ENCODE peak calls at places on chromosomes 13 and 19, in five cellular contexts. One of them, this sample, is unnamed.

GRCh38 chr19:41646589-41647204 is 19.8 kb upstream of the CEACAM4 start:
- DNase-seq in B cell: no peak
- DNase-seq in esophagus squamous epithelium: no peak
- DNase-seq in endothelial cell of umbilical vein: no peak
- DNase-seq in A549: peak
- DNase-seq in this sample: no peak

GRCh38 chr13:69595181-69595580 is 512.4 kb upstream of the ATXN8OS start:
- DNase-seq in B cell: no peak
- DNase-seq in esophagus squamous epithelium: no peak
- DNase-seq in endothelial cell of umbilical vein: no peak
- DNase-seq in A549: no peak
- DNase-seq in this sample: no peak

GRCh38 chr19:48629599-48630288 is 7.4 kb downstream of the DBP start:
- DNase-seq in B cell: no peak
- DNase-seq in esophagus squamous epithelium: no peak
- DNase-seq in endothelial cell of umbilical vein: peak
- DNase-seq in A549: no peak
- DNase-seq in this sample: no peak

GRCh38 chr19:6458695-6459355 is 767 bp downstream of the SLC25A23 start:
- DNase-seq in B cell: no peak
- DNase-seq in esophagus squamous epithelium: no peak
- DNase-seq in endothelial cell of umbilical vein: no peak
- DNase-seq in A549: no peak
- DNase-seq in this sample: peak

GRCh38 chr19:12778020-12778904 is 2.9 kb upstream of the HOOK2 start:
- DNase-seq in B cell: no peak
- DNase-seq in esophagus squamous epithelium: no peak
- DNase-seq in endothelial cell of umbilical vein: peak
- DNase-seq in A549: peak
- DNase-seq in this sample: peak

GRCh38 chr19:33578697-33579096 is 43.1 kb upstream of the CHST8 start:
- DNase-seq in B cell: no peak
- DNase-seq in esophagus squamous epithelium: no peak
- DNase-seq in endothelial cell of umbilical vein: no peak
- DNase-seq in A549: no peak
- DNase-seq in this sample: no peak

GRCh38 chr19:4548238-4548584 is 8.4 kb upstream of the LRG1 start:
- DNase-seq in B cell: no peak
- DNase-seq in esophagus squamous epithelium: no peak
- DNase-seq in endothelial cell of umbilical vein: no peak
- DNase-seq in A549: no peak
- DNase-seq in this sample: no peak

GRCh38 chr13:97127842-97128241 is 94.3 kb upstream of the MBNL2 start:
- DNase-seq in B cell: no peak
- DNase-seq in esophagus squamous epithelium: no peak
- DNase-seq in endothelial cell of umbilical vein: no peak
- DNase-seq in A549: no peak
- DNase-seq in this sample: no peak

GRCh38 chr19:3601021-3601420 is 5.7 kb downstream of the TBXA2R start:
- DNase-seq in B cell: no peak
- DNase-seq in esophagus squamous epithelium: no peak
- DNase-seq in endothelial cell of umbilical vein: no peak
- DNase-seq in A549: no peak
- DNase-seq in this sample: no peak

GRCh38 chr19:33621811-33622504 is at the start of gene CHST8:
- DNase-seq in B cell: no peak
- DNase-seq in esophagus squamous epithelium: no peak
- DNase-seq in endothelial cell of umbilical vein: peak
- DNase-seq in A549: no peak
- DNase-seq in this sample: peak

GRCh38 chr13:79673993-79674377 is 193.0 kb downstream of the NDFIP2 start:
- DNase-seq in B cell: no peak
- DNase-seq in esophagus squamous epithelium: no peak
- DNase-seq in endothelial cell of umbilical vein: no peak
- DNase-seq in A549: no peak
- DNase-seq in this sample: no peak

GRCh38 chr13:79678100-79678499 is 197.1 kb downstream of the NDFIP2 start:
- DNase-seq in B cell: no peak
- DNase-seq in esophagus squamous epithelium: no peak
- DNase-seq in endothelial cell of umbilical vein: no peak
- DNase-seq in A549: no peak
- DNase-seq in this sample: no peak

GRCh38 chr13:79674765-79675515 is 194.0 kb downstream of the NDFIP2 start:
- DNase-seq in B cell: no peak
- DNase-seq in esophagus squamous epithelium: no peak
- DNase-seq in endothelial cell of umbilical vein: no peak
- DNase-seq in A549: no peak
- DNase-seq in this sample: no peak

GRCh38 chr13:79673310-79673992 is 192.5 kb downstream of the NDFIP2 start:
- DNase-seq in B cell: no peak
- DNase-seq in esophagus squamous epithelium: no peak
- DNase-seq in endothelial cell of umbilical vein: no peak
- DNase-seq in A549: no peak
- DNase-seq in this sample: no peak

GRCh38 chr13:79675931-79676658 is 195.1 kb downstream of the NDFIP2 start:
- DNase-seq in B cell: no peak
- DNase-seq in esophagus squamous epithelium: no peak
- DNase-seq in endothelial cell of umbilical vein: no peak
- DNase-seq in A549: no peak
- DNase-seq in this sample: no peak
- TF ChIP-seq CTCF in B cell: no peak
- TF ChIP-seq CTCF in esophagus squamous epithelium: no peak
- TF ChIP-seq CTCF in endothelial cell of umbilical vein: no peak
- TF ChIP-seq CTCF in A549: no peak
- TF ChIP-seq CTCF in this sample: no peak

GRCh38 chr13:72952529-72953141 is 106.2 kb upstream of the KLF5 start:
- DNase-seq in B cell: no peak
- DNase-seq in esophagus squamous epithelium: no peak
- DNase-seq in endothelial cell of umbilical vein: no peak
- DNase-seq in A549: peak
- DNase-seq in this sample: no peak
- TF ChIP-seq CTCF in B cell: no peak
- TF ChIP-seq CTCF in esophagus squamous epithelium: no peak
- TF ChIP-seq CTCF in endothelial cell of umbilical vein: no peak
- TF ChIP-seq CTCF in A549: no peak
- TF ChIP-seq CTCF in this sample: no peak

GRCh38 chr13:105513448-105513847 is 1022.0 kb downstream of the EFNB2 start:
- DNase-seq in B cell: no peak
- DNase-seq in esophagus squamous epithelium: no peak
- DNase-seq in endothelial cell of umbilical vein: no peak
- DNase-seq in A549: no peak
- DNase-seq in this sample: no peak
- TF ChIP-seq CTCF in B cell: no peak
- TF ChIP-seq CTCF in esophagus squamous epithelium: no peak
- TF ChIP-seq CTCF in endothelial cell of umbilical vein: no peak
- TF ChIP-seq CTCF in A549: no peak
- TF ChIP-seq CTCF in this sample: no peak

DNA sequence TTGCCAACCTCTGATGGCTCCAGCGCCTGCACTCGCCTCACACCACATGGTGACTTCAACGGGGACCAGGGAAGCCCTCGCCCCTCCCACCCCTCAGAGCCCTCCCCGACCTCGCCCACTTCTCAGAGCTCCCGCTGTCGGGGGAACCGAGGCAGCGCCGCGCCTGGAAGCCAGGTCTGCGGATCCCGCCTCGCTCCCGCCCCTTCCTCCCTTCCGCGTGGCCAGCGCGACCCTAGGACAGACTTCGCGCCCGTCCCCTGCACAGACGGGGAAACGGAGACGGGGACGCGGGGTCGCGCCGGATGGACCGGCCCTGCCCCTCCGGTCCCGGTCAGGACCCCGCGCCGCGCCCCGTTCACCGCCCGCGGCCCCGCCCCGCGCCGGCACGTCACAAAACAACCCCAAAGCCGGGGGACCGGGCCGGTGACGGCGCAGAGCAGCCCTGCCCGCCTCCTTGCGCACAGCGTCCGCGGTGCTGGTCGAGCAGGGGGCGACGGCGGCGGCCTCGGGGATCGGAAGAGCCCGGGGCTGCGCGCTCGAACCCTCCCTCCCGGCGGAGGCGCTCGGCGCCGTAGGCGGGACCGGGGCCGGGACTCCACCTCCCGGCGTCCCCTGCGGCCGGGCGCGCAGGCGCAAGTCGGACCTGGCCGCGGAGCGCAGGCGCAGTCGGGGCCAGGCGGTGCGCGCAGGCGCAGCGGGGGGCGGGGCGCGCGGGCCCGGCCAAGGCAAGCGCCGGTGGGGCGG is 379 bp upstream of the CDC34 start:
- DNase-seq in B cell: peak
- DNase-seq in esophagus squamous epithelium: no peak
- DNase-seq in endothelial cell of umbilical vein: peak
- DNase-seq in A549: peak
- DNase-seq in this sample: peak
- TF ChIP-seq CTCF in B cell: no peak
- TF ChIP-seq CTCF in esophagus squamous epithelium: peak
- TF ChIP-seq CTCF in endothelial cell of umbilical vein: no peak
- TF ChIP-seq CTCF in A549: no peak
- TF ChIP-seq CTCF in this sample: no peak

DNA sequence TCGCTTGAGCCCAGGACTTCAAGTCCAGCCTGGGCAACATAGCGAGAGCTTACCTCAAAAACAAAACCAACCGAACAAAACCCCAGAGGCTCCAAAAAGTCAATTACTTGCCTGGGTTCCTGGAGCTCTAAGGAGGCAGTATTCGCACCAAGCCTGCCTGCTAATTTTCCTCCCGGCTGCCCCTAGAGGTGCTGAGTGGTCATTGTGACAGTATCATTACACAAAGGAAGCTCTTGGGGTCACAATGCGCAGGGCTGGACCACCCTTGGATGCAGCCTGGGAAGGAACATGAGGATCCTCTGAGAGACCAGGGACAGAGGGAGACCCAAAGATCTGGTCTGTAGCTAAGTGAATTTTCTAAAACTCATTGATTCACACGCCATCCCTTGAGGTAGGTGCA is 8.5 kb upstream of the PEX11G start:
- DNase-seq in B cell: no peak
- DNase-seq in esophagus squamous epithelium: no peak
- DNase-seq in endothelial cell of umbilical vein: no peak
- DNase-seq in A549: no peak
- DNase-seq in this sample: no peak
- TF ChIP-seq CTCF in B cell: peak
- TF ChIP-seq CTCF in esophagus squamous epithelium: no peak
- TF ChIP-seq CTCF in endothelial cell of umbilical vein: peak
- TF ChIP-seq CTCF in A549: no peak
- TF ChIP-seq CTCF in this sample: peak

DNA sequence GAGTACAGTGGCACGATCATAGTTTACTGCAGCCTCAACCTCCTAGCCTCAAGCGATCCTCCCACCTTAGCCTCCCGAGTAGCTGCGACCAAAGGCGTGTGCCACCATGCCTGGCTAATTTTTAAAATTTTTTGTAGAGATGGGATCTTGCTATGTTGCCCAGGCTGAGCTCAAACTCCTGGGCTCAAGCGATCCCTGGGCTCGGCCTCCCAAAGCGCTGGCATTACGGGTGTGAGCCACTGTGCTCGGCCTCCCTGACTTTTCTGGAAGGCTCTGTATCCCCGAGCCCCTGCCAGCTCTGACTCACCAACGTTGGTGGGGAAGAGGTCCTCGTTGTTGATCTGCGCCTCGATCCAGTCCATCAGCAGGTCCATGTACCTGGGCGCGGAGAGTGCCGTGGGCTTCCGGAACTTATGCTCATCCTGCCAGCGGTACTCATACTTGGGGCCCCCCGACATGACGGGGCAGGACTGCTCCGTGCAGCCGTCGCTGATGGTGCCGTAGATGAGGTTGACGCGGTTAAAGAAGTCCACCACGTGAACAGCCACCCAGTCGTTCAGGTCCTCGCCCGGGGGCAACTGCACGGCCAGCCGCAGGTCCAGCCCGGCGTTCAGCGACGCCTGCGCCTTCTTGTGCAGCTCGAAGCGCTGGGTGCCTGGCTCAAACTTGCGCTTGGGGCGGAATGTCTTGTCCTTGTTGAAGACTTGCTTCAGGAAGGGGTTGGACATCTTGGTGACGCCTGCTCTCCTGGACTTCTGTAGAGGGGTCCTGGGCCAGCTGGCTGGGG is 18.1 kb downstream of the MOB3A start:
- DNase-seq in B cell: no peak
- DNase-seq in esophagus squamous epithelium: no peak
- DNase-seq in endothelial cell of umbilical vein: no peak
- DNase-seq in A549: no peak
- DNase-seq in this sample: no peak
- TF ChIP-seq CTCF in B cell: no peak
- TF ChIP-seq CTCF in esophagus squamous epithelium: no peak
- TF ChIP-seq CTCF in endothelial cell of umbilical vein: no peak
- TF ChIP-seq CTCF in A549: no peak
- TF ChIP-seq CTCF in this sample: no peak

GRCh38 chr13:26247011-26247410 is 6.9 kb upstream of the CDK8 start:
- DNase-seq in B cell: no peak
- DNase-seq in esophagus squamous epithelium: no peak
- DNase-seq in endothelial cell of umbilical vein: no peak
- DNase-seq in A549: no peak
- DNase-seq in this sample: no peak
- TF ChIP-seq CTCF in B cell: no peak
- TF ChIP-seq CTCF in esophagus squamous epithelium: no peak
- TF ChIP-seq CTCF in endothelial cell of umbilical vein: no peak
- TF ChIP-seq CTCF in A549: no peak
- TF ChIP-seq CTCF in this sample: no peak

GRCh38 chr13:31409678-31410356 is 210.0 kb downstream of the B3GLCT start:
- DNase-seq in B cell: no peak
- DNase-seq in esophagus squamous epithelium: no peak
- DNase-seq in endothelial cell of umbilical vein: no peak
- DNase-seq in A549: no peak
- DNase-seq in this sample: no peak
- TF ChIP-seq CTCF in B cell: no peak
- TF ChIP-seq CTCF in esophagus squamous epithelium: no peak
- TF ChIP-seq CTCF in endothelial cell of umbilical vein: no peak
- TF ChIP-seq CTCF in A549: no peak
- TF ChIP-seq CTCF in this sample: no peak

GRCh38 chr13:75366380-75367280 is 115.3 kb downstream of the TBC1D4 start:
- DNase-seq in B cell: no peak
- DNase-seq in esophagus squamous epithelium: no peak
- DNase-seq in endothelial cell of umbilical vein: peak
- DNase-seq in A549: no peak
- DNase-seq in this sample: no peak
- TF ChIP-seq CTCF in B cell: no peak
- TF ChIP-seq CTCF in esophagus squamous epithelium: no peak
- TF ChIP-seq CTCF in endothelial cell of umbilical vein: no peak
- TF ChIP-seq CTCF in A549: no peak
- TF ChIP-seq CTCF in this sample: no peak

GRCh38 chr19:30968210-30968609 is 381.0 kb downstream of the TSHZ3 start:
- DNase-seq in B cell: no peak
- DNase-seq in esophagus squamous epithelium: no peak
- DNase-seq in endothelial cell of umbilical vein: no peak
- DNase-seq in A549: peak
- DNase-seq in this sample: no peak
- TF ChIP-seq CTCF in B cell: no peak
- TF ChIP-seq CTCF in esophagus squamous epithelium: no peak
- TF ChIP-seq CTCF in endothelial cell of umbilical vein: no peak
- TF ChIP-seq CTCF in A549: peak
- TF ChIP-seq CTCF in this sample: no peak

This sample was measured in GM20000.